ENCODE peak calls at places on chromosomes 13 and 19, in four cellular contexts. I is K562, G is bronchial epithelial cell, F is brain microvascular endothelial cell. Q is an unnamed sample.

GRCh38 chr19:8615022-8615421 is 4.5 kb upstream of the ADAMTS10 start:
- DNase-seq in I (no peak), G (no peak), F (no peak), Q (no peak)

GRCh38 chr13:28705734-28706133 is 13.0 kb downstream of the SLC46A3 start:
- DNase-seq in I (no peak), G (no peak), F (no peak), Q (no peak)

GRCh38 chr13:26557393-26558073 is at the start of gene WASF3:
- DNase-seq in I (peak; percentile 95), G (peak; percentile 78), F (peak; percentile 88), Q (peak; percentile 96)

GRCh38 chr19:14769201-14769600 is 9.2 kb downstream of the ADGRE2 start:
- DNase-seq in I (no peak), G (no peak), F (no peak), Q (no peak)

GRCh38 chr13:80039000-80039399 is 301.9 kb downstream of the SPRY2 start:
- DNase-seq in I (no peak), G (no peak), F (no peak), Q (no peak)

GRCh38 chr13:82661126-82661525 is 1221.1 kb downstream of the SLITRK1 start:
- DNase-seq in I (no peak), G (no peak), F (no peak), Q (no peak)

GRCh38 chr13:106230450-106230849 is 305.0 kb downstream of the EFNB2 start:
- DNase-seq in I (no peak), G (peak; percentile 94), F (peak; percentile 22), Q (no peak)

GRCh38 chr13:71374471-71375041 is 492.4 kb downstream of the DACH1 start:
- DNase-seq in I (no peak), G (peak; percentile 37), F (no peak), Q (peak; percentile 14)

GRCh38 chr13:40175639-40176038 is 490.8 kb downstream of the FOXO1 start:
- DNase-seq in I (no peak), G (no peak), F (no peak), Q (no peak)

GRCh38 chr13:30600470-30600869 is 17.2 kb upstream of the USPL1 start:
- DNase-seq in I (no peak), G (no peak), F (no peak), Q (no peak)

GRCh38 chr13:59422646-59423045 is 741.1 kb downstream of the DIAPH3 start:
- DNase-seq in I (no peak), G (no peak), F (peak; percentile 20), Q (no peak)

GRCh38 chr13:32381539-32381938 is 46.4 kb downstream of the N4BP2L1 start:
- DNase-seq in I (no peak), G (peak; percentile 39), F (peak; percentile 14), Q (peak; percentile 19)

GRCh38 chr13:52393572-52394357 is 12.2 kb downstream of the THSD1 start:
- DNase-seq in I (no peak), G (no peak), F (no peak), Q (no peak)

GRCh38 chr13:100987993-100988392 is 313.4 kb upstream of the TMTC4 start:
- DNase-seq in I (no peak), G (no peak), F (peak; percentile 41), Q (no peak)

GRCh38 chr19:33390908-33391630 is 17.6 kb downstream of the CEBPG start:
- DNase-seq in I (no peak), G (no peak), F (no peak), Q (peak; percentile 6)

GRCh38 chr19:497861-498590 is 1.7 kb downstream of the MADCAM1 start:
- DNase-seq in I (no peak), G (no peak), F (no peak), Q (peak; percentile 21)

GRCh38 chr19:51698296-51698695 is 5.2 kb downstream of the SPACA6 start:
- DNase-seq in I (no peak), G (no peak), F (peak; percentile 29), Q (no peak)

GRCh38 chr13:95502216-95502615 is 50.3 kb upstream of the CLDN10 start:
- DNase-seq in I (no peak), G (peak; percentile 99), F (no peak), Q (no peak)

GRCh38 chr13:57874530-57874929 is 243.0 kb downstream of the PCDH17 start:
- DNase-seq in I (no peak), G (no peak), F (no peak), Q (no peak)

GRCh38 chr19:50777830-50778303 is 7.6 kb downstream of the GPR32 start:
- DNase-seq in I (no peak), G (no peak), F (peak; percentile 11), Q (no peak)

GRCh38 chr13:32126298-32126697 is 94.7 kb downstream of the FRY start:
- DNase-seq in I (no peak), G (no peak), F (no peak), Q (no peak)

GRCh38 chr19:16429066-16429758 is 42.6 kb downstream of the EPS15L1 start:
- DNase-seq in I (no peak), G (peak; percentile 69), F (no peak), Q (no peak)

GRCh38 chr13:44904982-44905381 is 84.3 kb downstream of the NUFIP1 start:
- DNase-seq in I (no peak), G (peak; percentile 76), F (peak; percentile 97), Q (no peak)

GRCh38 chr19:38852231-38853044 is 2.7 kb upstream of the HNRNPL start:
- DNase-seq in I (peak; percentile 49), G (peak; percentile 84), F (peak; percentile 43), Q (no peak)

GRCh38 chr19:47280183-47280797 is 5.6 kb downstream of the INAFM1 start:
- DNase-seq in I (peak; percentile 62), G (peak; percentile 21), F (no peak), Q (peak; percentile 51)

GRCh38 chr19:21440321-21440720 is 43.4 kb downstream of the ZNF493 start:
- DNase-seq in I (no peak), G (no peak), F (no peak), Q (no peak)

GRCh38 chr13:28611654-28612131 is 47.2 kb upstream of the POMP start:
- DNase-seq in I (no peak), G (no peak), F (peak; percentile 21), Q (no peak)

GRCh38 chr13:80463673-80464352 is 122.9 kb upstream of the SPRY2 start:
- DNase-seq in I (no peak), G (peak; percentile 47), F (no peak), Q (no peak)

GRCh38 chr13:73696713-73697112 is 437.5 kb downstream of the KLF12 start:
- DNase-seq in I (no peak), G (no peak), F (no peak), Q (no peak)

GRCh38 chr13:110070511-110071120 is 236.3 kb downstream of the COL4A1 start:
- DNase-seq in I (no peak), G (peak; percentile 91), F (peak; percentile 55), Q (no peak)

GRCh38 chr13:107809125-107809524 is 406.2 kb downstream of the LIG4 start:
- DNase-seq in I (no peak), G (no peak), F (no peak), Q (no peak)

GRCh38 chr19:38362076-38362945 is 12.1 kb upstream of the PSMD8 start:
- DNase-seq in I (peak; percentile 93), G (peak; percentile 63), F (peak; percentile 62), Q (peak; percentile 69)

GRCh38 chr19:17021793-17022590 is 4.6 kb downstream of the CPAMD8 start:
- DNase-seq in I (no peak), G (peak; percentile 90), F (no peak), Q (no peak)

GRCh38 chr13:112733112-112733511 is 43.3 kb downstream of the ATP11A start:
- DNase-seq in I (no peak), G (no peak), F (no peak), Q (no peak)

GRCh38 chr13:40490086-40490723 is 176.2 kb downstream of the FOXO1 start:
- DNase-seq in I (no peak), G (no peak), F (no peak), Q (no peak)

GRCh38 chr19:49579193-49579592 is 1.2 kb downstream of the NOSIP start:
- DNase-seq in I (no peak), G (no peak), F (no peak), Q (no peak)
- H3K4me3 ChIP-seq in I (peak overlapping the region; percentile 78), G (no peak overlapping the region), F (peak overlapping the region; percentile 91), Q (peak overlapping the region; percentile 78)

DNA sequence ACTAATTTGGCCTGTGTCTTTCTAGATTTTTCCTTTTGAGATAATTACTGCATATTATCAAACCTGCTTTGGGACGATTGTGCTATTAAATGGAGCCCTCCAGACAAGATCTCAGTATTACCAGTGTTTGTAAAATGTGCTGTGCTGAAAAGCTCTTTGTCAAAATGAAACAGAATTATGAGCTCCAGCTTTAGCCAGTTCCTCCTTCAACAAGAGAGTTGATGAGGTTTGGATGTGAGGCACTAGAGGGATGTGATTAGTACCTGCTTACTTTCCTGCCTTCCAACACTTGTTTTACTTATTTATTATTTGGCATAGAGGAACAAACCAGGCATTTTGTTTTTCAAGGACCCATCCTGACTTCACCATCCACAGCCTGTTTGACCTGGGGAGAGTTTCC is 32.8 kb upstream of the CPB2 start:
- DNase-seq in I (no peak), G (no peak), F (no peak), Q (no peak)
- H3K36me3 ChIP-seq in I (peaks cover 89% of the 10 kb centered on the region), G (no peaks in the 10 kb centered on the region), F (no peaks in the 10 kb centered on the region), Q (no peaks in the 10 kb centered on the region)

DNA sequence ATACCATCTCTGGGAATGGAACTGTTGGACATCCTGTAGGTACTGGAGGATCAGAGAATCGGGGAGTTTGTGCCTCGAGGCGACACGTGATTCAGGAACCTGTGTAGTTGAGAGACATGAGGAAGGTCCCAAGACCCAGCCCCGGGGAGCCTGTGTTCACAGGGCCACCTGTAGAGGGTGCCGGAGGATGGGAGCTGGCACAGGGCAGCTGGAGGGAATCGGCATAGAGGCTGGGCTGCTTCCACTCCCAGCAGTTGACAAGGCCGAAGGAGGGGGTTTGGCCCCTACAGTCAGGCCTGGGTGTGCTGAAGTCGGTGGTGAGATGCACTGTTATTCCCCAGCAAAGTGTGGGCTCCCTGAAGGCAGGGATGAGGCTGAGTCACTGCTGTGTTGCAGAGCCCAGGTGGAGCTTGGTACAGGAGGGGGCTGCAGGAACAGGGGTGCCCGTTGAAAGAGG is 2.5 kb upstream of the ISYNA1 start:
- DNase-seq in I (no peak), G (peak; percentile 8), F (no peak), Q (peak; percentile 60)
- TF ChIP-seq CTCF in I (peak; percentile 60), G (peak; percentile 20), F (peak; percentile 49), Q (peak; percentile 57)

GRCh38 chr19:11363881-11364280 is 8.6 kb downstream of the PLPPR2 start:
- DNase-seq in I (peak; percentile 4), G (no peak), F (no peak), Q (no peak)
- H3K4me3 ChIP-seq in I (no peak overlapping the region), G (no peak overlapping the region), F (no peak overlapping the region), Q (no peak overlapping the region)

DNA sequence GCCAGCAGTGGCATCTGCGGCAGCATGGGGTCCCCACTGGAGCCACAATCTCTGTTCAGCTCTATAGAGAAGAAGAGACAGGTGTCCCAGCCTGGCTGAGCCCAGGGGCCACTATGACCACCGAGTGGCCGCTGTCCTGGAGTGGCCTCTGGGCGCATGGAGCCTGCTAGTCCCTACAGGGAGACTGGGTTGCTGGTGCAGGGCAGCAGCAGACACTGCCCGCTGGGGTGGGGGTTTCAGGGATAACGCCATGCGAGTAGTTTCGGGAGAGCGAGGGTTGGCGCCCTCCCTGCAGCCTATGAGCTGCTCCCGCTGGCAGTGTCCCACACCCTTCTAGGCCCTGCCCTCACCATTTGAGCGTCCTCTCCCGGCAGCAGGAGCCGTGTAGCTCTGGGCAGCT is 10.9 kb upstream of the TEKTIP1 start:
- DNase-seq in I (no peak), G (no peak), F (no peak), Q (no peak)
- H3K36me3 ChIP-seq in I (peaks cover 70% of the 10 kb centered on the region), G (peaks cover 44% of the 10 kb centered on the region), F (peaks cover 56% of the 10 kb centered on the region), Q (peaks cover 47% of the 10 kb centered on the region)